ENCODE peak calls at places on chromosomes 4 and X, in seven cellular contexts. One of them, this sample, is unnamed.
A peak's percentile ranks its signal among the peaks of the same experiment; 100 is the strongest.

GRCh38 chr4:168097161-168097560 is 4.8 kb downstream of the ANXA10 start:
- DNase-seq in GM23338: no peak
- DNase-seq in upper lobe of left lung: no peak
- DNase-seq in suprapubic skin: no peak
- DNase-seq in K562: no peak
- DNase-seq in HepG2: no peak
- DNase-seq in endothelial cell of umbilical vein: no peak
- DNase-seq in this sample: no peak

GRCh38 chrX:13092455-13092941 is 48.1 kb upstream of the FAM9C start:
- DNase-seq in GM23338: no peak
- DNase-seq in K562: no peak
- DNase-seq in HepG2: no peak
- DNase-seq in suprapubic skin: no peak
- DNase-seq in upper lobe of left lung: no peak
- DNase-seq in endothelial cell of umbilical vein: no peak
- DNase-seq in this sample: no peak

GRCh38 chr4:150501983-150502382 is 80.0 kb upstream of the MAB21L2 start:
- DNase-seq in suprapubic skin: no peak
- DNase-seq in endothelial cell of umbilical vein: no peak
- DNase-seq in upper lobe of left lung: no peak
- DNase-seq in HepG2: no peak
- DNase-seq in K562: no peak
- DNase-seq in GM23338: no peak
- DNase-seq in this sample: no peak

GRCh38 chr4:113707013-113707412 is 54.5 kb downstream of the CAMK2D start:
- DNase-seq in endothelial cell of umbilical vein: no peak
- DNase-seq in suprapubic skin: no peak
- DNase-seq in upper lobe of left lung: no peak
- DNase-seq in GM23338: no peak
- DNase-seq in K562: no peak
- DNase-seq in HepG2: no peak
- DNase-seq in this sample: no peak

GRCh38 chrX:701673-702072 is 71.1 kb downstream of the SHOX start:
- DNase-seq in K562: no peak
- DNase-seq in endothelial cell of umbilical vein: no peak
- DNase-seq in GM23338: no peak
- DNase-seq in HepG2: no peak
- DNase-seq in upper lobe of left lung: no peak
- DNase-seq in suprapubic skin: no peak
- DNase-seq in this sample: no peak

GRCh38 chrX:25721564-25721963 is 416.6 kb upstream of the MAGEB18 start:
- DNase-seq in K562: no peak
- DNase-seq in upper lobe of left lung: no peak
- DNase-seq in suprapubic skin: no peak
- DNase-seq in endothelial cell of umbilical vein: peak; percentile 40
- DNase-seq in GM23338: peak; percentile 16
- DNase-seq in HepG2: peak; percentile 1
- DNase-seq in this sample: no peak

GRCh38 chr4:110073045-110073845 is 125.2 kb downstream of the ELOVL6 start:
- DNase-seq in HepG2: no peak
- DNase-seq in suprapubic skin: no peak
- DNase-seq in K562: no peak
- DNase-seq in upper lobe of left lung: no peak
- DNase-seq in GM23338: no peak
- DNase-seq in endothelial cell of umbilical vein: peak; percentile 24
- DNase-seq in this sample: no peak

GRCh38 chrX:130715299-130715698 is 187.7 kb downstream of the ENOX2 start:
- DNase-seq in HepG2: no peak
- DNase-seq in suprapubic skin: no peak
- DNase-seq in GM23338: no peak
- DNase-seq in K562: no peak
- DNase-seq in upper lobe of left lung: no peak
- DNase-seq in endothelial cell of umbilical vein: no peak
- DNase-seq in this sample: no peak

GRCh38 chrX:125006704-125007103 is 313.0 kb upstream of the TEX13C start:
- DNase-seq in HepG2: no peak
- DNase-seq in GM23338: no peak
- DNase-seq in endothelial cell of umbilical vein: no peak
- DNase-seq in suprapubic skin: no peak
- DNase-seq in K562: no peak
- DNase-seq in upper lobe of left lung: no peak
- DNase-seq in this sample: no peak

GRCh38 chr4:100129774-100130173 is 60.5 kb downstream of the DDIT4L start:
- DNase-seq in upper lobe of left lung: no peak
- DNase-seq in K562: no peak
- DNase-seq in GM23338: no peak
- DNase-seq in HepG2: no peak
- DNase-seq in suprapubic skin: no peak
- DNase-seq in endothelial cell of umbilical vein: no peak
- DNase-seq in this sample: no peak

GRCh38 chr4:100128338-100128737 is 61.9 kb downstream of the DDIT4L start:
- DNase-seq in upper lobe of left lung: no peak
- DNase-seq in endothelial cell of umbilical vein: no peak
- DNase-seq in HepG2: no peak
- DNase-seq in suprapubic skin: no peak
- DNase-seq in K562: no peak
- DNase-seq in GM23338: peak; percentile 14
- DNase-seq in this sample: no peak

GRCh38 chr4:100124715-100125114 is 65.6 kb downstream of the DDIT4L start:
- DNase-seq in GM23338: no peak
- DNase-seq in endothelial cell of umbilical vein: no peak
- DNase-seq in upper lobe of left lung: no peak
- DNase-seq in K562: no peak
- DNase-seq in suprapubic skin: no peak
- DNase-seq in HepG2: no peak
- DNase-seq in this sample: no peak
- TF ChIP-seq POLR2AphosphoS5 in GM23338: no peak
- TF ChIP-seq POLR2AphosphoS5 in endothelial cell of umbilical vein: no peak
- TF ChIP-seq POLR2AphosphoS5 in upper lobe of left lung: no peak
- TF ChIP-seq POLR2AphosphoS5 in K562: no peak
- TF ChIP-seq POLR2AphosphoS5 in suprapubic skin: no peak
- TF ChIP-seq POLR2AphosphoS5 in HepG2: no peak
- TF ChIP-seq POLR2AphosphoS5 in this sample: no peak

GRCh38 chrX:49053223-49054072 is 5.4 kb upstream of the CCDC120 start:
- DNase-seq in GM23338: peak; percentile 85
- DNase-seq in endothelial cell of umbilical vein: peak; percentile 67
- DNase-seq in upper lobe of left lung: peak; percentile 94
- DNase-seq in suprapubic skin: no peak
- DNase-seq in K562: peak; percentile 74
- DNase-seq in HepG2: peak; percentile 45
- DNase-seq in this sample: peak; percentile 69
- TF ChIP-seq POLR2AphosphoS5 in GM23338: peak; percentile 44
- TF ChIP-seq POLR2AphosphoS5 in endothelial cell of umbilical vein: no peak
- TF ChIP-seq POLR2AphosphoS5 in upper lobe of left lung: peak; percentile 28
- TF ChIP-seq POLR2AphosphoS5 in suprapubic skin: no peak
- TF ChIP-seq POLR2AphosphoS5 in K562: no peak
- TF ChIP-seq POLR2AphosphoS5 in HepG2: no peak
- TF ChIP-seq POLR2AphosphoS5 in this sample: no peak

DNA sequence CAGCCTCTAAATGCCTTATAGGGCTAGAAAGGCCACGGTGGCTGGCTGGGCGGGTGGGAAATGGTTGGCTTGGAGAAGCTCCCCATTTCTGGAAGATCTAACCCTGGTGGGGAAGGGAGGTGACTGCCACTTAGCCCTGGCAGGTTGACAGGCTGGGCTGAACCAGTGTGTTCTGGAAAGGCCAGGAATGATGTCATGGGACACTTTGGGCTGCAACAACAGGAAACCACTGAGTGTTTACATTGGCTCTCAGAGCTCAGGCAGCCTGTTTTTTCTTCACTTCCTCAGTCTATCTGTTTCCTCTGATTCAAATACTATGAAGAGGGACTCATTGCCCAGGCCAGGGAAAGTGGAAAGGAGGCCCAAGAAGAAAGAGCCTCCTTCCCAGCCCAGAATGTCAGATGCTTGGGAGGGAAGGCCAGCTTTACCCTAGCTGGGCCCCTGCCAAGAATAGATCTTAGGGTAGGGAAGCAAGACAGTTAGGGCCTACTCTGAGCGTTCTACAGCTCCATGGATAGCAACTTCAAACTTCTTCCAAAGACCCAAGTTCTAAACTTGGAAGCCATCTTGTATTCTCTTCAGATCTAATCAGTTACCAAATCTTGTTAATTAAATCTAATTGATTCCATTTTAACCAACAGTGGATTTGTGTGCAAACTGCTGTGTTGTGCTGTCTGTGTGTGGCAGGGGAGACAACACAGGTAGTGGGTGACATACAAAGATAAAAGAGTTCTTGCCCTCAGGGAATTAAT is 65.7 kb upstream of the MSN start:
- DNase-seq in endothelial cell of umbilical vein: peak; percentile 97
- DNase-seq in K562: no peak
- DNase-seq in GM23338: no peak
- DNase-seq in suprapubic skin: peak; percentile 83
- DNase-seq in upper lobe of left lung: no peak
- DNase-seq in HepG2: peak; percentile 0
- DNase-seq in this sample: no peak
- TF ChIP-seq POLR2AphosphoS5 in endothelial cell of umbilical vein: peak; percentile 92
- TF ChIP-seq POLR2AphosphoS5 in K562: no peak
- TF ChIP-seq POLR2AphosphoS5 in GM23338: no peak
- TF ChIP-seq POLR2AphosphoS5 in suprapubic skin: no peak
- TF ChIP-seq POLR2AphosphoS5 in upper lobe of left lung: peak; percentile 98
- TF ChIP-seq POLR2AphosphoS5 in HepG2: no peak
- TF ChIP-seq POLR2AphosphoS5 in this sample: no peak

GRCh38 chrX:15761564-15762191 is 23.6 kb downstream of the CA5B start:
- DNase-seq in HepG2: no peak
- DNase-seq in GM23338: peak; percentile 70
- DNase-seq in endothelial cell of umbilical vein: peak; percentile 20
- DNase-seq in K562: peak; percentile 39
- DNase-seq in suprapubic skin: no peak
- DNase-seq in upper lobe of left lung: no peak
- DNase-seq in this sample: no peak
- TF ChIP-seq POLR2AphosphoS5 in HepG2: no peak
- TF ChIP-seq POLR2AphosphoS5 in GM23338: no peak
- TF ChIP-seq POLR2AphosphoS5 in endothelial cell of umbilical vein: no peak
- TF ChIP-seq POLR2AphosphoS5 in K562: no peak
- TF ChIP-seq POLR2AphosphoS5 in suprapubic skin: no peak
- TF ChIP-seq POLR2AphosphoS5 in upper lobe of left lung: no peak
- TF ChIP-seq POLR2AphosphoS5 in this sample: no peak